ENCODE peak calls at places on chromosome 17, in four cellular contexts. R is RPMI8226, O is neural crest cell, W is tibial nerve. Z is an unnamed sample.

GRCh38 chr17:8794636-8795035 is 4.5 kb downstream of the MFSD6L start:
- DNase-seq in W (no peak), O (no peak), R (no peak), Z (no peak)

GRCh38 chr17:38742431-38743308 is 5.5 kb downstream of the PCGF2 start:
- DNase-seq in R (peak), W (peak), O (no peak), Z (no peak)

GRCh38 chr17:8696951-8697745 is 47.5 kb downstream of the CCDC42 start:
- DNase-seq in W (no peak), R (no peak), O (no peak), Z (no peak)

GRCh38 chr17:77492446-77493237 is 351.9 kb downstream of the SEC14L1 start:
- DNase-seq in R (no peak), W (no peak), O (no peak), Z (no peak)

GRCh38 chr17:333626-334396 is 18.8 kb downstream of the RPH3AL start:
- DNase-seq in O (peak), R (peak), W (peak), Z (no peak)

GRCh38 chr17:28398280-28398981 is 7.6 kb downstream of the SLC46A1 start:
- DNase-seq in R (no peak), O (no peak), W (no peak), Z (no peak)

GRCh38 chr17:62857526-62857925 is 49.4 kb upstream of the MARCHF10 start:
- DNase-seq in R (no peak), O (no peak), W (no peak), Z (no peak)

GRCh38 chr17:77124192-77124908 is 16.4 kb upstream of the SEC14L1 start:
- DNase-seq in O (no peak), R (no peak), W (peak), Z (no peak)

GRCh38 chr17:2213291-2213960 is 90.2 kb downstream of the SMG6 start:
- DNase-seq in W (no peak), O (no peak), R (no peak), Z (no peak)

GRCh38 chr17:76331083-76331482 is 22.6 kb downstream of the PRPSAP1 start:
- DNase-seq in R (no peak), W (no peak), O (no peak), Z (no peak)

GRCh38 chr17:74759243-74759801 is 10.9 kb downstream of the NHERF1 start:
- DNase-seq in W (no peak), R (peak), O (no peak), Z (no peak)

GRCh38 chr17:27650836-27651235 is 19.8 kb downstream of the LGALS9 start:
- DNase-seq in W (no peak), O (no peak), R (no peak), Z (no peak)

GRCh38 chr17:76384987-76385891 is 830 bp downstream of the SPHK1 start:
- DNase-seq in W (peak), R (peak), O (peak), Z (peak)

GRCh38 chr17:81483085-81483861 is 29.3 kb downstream of the ACTG1 start:
- DNase-seq in O (peak), R (no peak), W (no peak), Z (no peak)

GRCh38 chr17:17706140-17707060 is 25.1 kb downstream of the RAI1 start:
- DNase-seq in O (no peak), W (no peak), R (no peak), Z (no peak)

GRCh38 chr17:50865868-50866260 is 290 bp downstream of the TOB1 start:
- DNase-seq in R (no peak), O (no peak), W (no peak), Z (no peak)

GRCh38 chr17:3802461-3803307 is 1.7 kb upstream of the ITGAE start:
- DNase-seq in O (no peak), R (no peak), W (peak), Z (peak)

GRCh38 chr17:266701-267656 is 85.5 kb upstream of the DOC2B start:
- DNase-seq in W (no peak), O (no peak), R (no peak), Z (no peak)

GRCh38 chr17:42118545-42118944 is 2.6 kb downstream of the KAT2A start:
- DNase-seq in O (no peak), W (no peak), R (peak), Z (no peak)

GRCh38 chr17:9241371-9241712 is 220.0 kb downstream of the NTN1 start:
- DNase-seq in W (no peak), O (no peak), R (no peak), Z (no peak)

GRCh38 chr17:55394357-55395021 is 27.1 kb downstream of the MMD start:
- DNase-seq in W (no peak), O (no peak), R (no peak), Z (no peak)

GRCh38 chr17:71502443-71502842 is 618.4 kb upstream of the SOX9 start:
- DNase-seq in W (no peak), R (no peak), O (no peak), Z (no peak)

GRCh38 chr17:6297119-6297518 is 137.8 kb downstream of the AIPL1 start:
- DNase-seq in R (no peak), W (no peak), O (no peak), Z (no peak)

GRCh38 chr17:63075969-63076368 is 109.9 kb downstream of the TANC2 start:
- DNase-seq in W (no peak), O (no peak), R (no peak), Z (no peak)

GRCh38 chr17:70172449-70172848 is 3.1 kb downstream of the KCNJ2 start:
- DNase-seq in O (no peak), W (no peak), R (no peak), Z (no peak)

GRCh38 chr17:488993-489757 is 136.6 kb upstream of the RPH3AL start:
- DNase-seq in R (no peak), O (peak), W (no peak), Z (no peak)

GRCh38 chr17:17565471-17566365 is 25.8 kb downstream of the PEMT start:
- DNase-seq in O (no peak), W (peak), R (no peak), Z (no peak)

GRCh38 chr17:63843387-63844292 is 1.2 kb upstream of the SMARCD2 start:
- DNase-seq in W (peak), O (no peak), R (peak), Z (no peak)

GRCh38 chr17:17723354-17724261 is 42.4 kb downstream of the RAI1 start:
- DNase-seq in O (peak), R (no peak), W (no peak), Z (no peak)

GRCh38 chr17:75511610-75512575 is 3.4 kb downstream of the CASKIN2 start:
- DNase-seq in W (no peak), O (no peak), R (no peak), Z (no peak)

GRCh38 chr17:16989230-16989952 is 17.5 kb upstream of the TNFRSF13B start:
- DNase-seq in W (no peak), O (no peak), R (peak), Z (no peak)

GRCh38 chr17:55655777-55656176 is 66.9 kb downstream of the TMEM100 start:
- DNase-seq in O (no peak), W (no peak), R (no peak), Z (no peak)

GRCh38 chr17:77392376-77393273 is 251.9 kb downstream of the SEC14L1 start:
- DNase-seq in O (no peak), R (no peak), W (no peak), Z (no peak)

GRCh38 chr17:65684631-65685030 is 123.2 kb upstream of the AXIN2 start:
- DNase-seq in R (no peak), O (no peak), W (no peak), Z (no peak)

GRCh38 chr17:77875881-77876509 is 82.5 kb upstream of the TNRC6C start:
- DNase-seq in W (no peak), O (no peak), R (peak), Z (no peak)

GRCh38 chr17:32564325-32564724 is 77.5 kb downstream of the CDK5R1 start:
- DNase-seq in O (no peak), W (no peak), R (no peak), Z (no peak)

Z was measured in HS-5.